ENCODE peak calls at places on chromosomes 6 and 20, in eight cellular contexts. One of them, this sample, is unnamed.

GRCh38 chr6:108684809-108685329 is 124.2 kb downstream of the FOXO3 start:
- DNase-seq in cardiac muscle cell: no peak
- DNase-seq in Panc1: no peak
- DNase-seq in GM20000: no peak
- DNase-seq in HepG2: no peak
- DNase-seq in CD14-positive monocyte: no peak
- DNase-seq in lower leg skin: peak; percentile 73
- DNase-seq in mesothelial cell of epicardium: no peak
- DNase-seq in this sample: no peak

GRCh38 chr20:36741072-36741471 is 4.8 kb downstream of the NDRG3 start:
- DNase-seq in cardiac muscle cell: no peak
- DNase-seq in Panc1: no peak
- DNase-seq in GM20000: no peak
- DNase-seq in HepG2: no peak
- DNase-seq in CD14-positive monocyte: no peak
- DNase-seq in lower leg skin: no peak
- DNase-seq in mesothelial cell of epicardium: no peak
- DNase-seq in this sample: no peak

GRCh38 chr20:61534346-61534745 is 282.3 kb downstream of the CDH4 start:
- DNase-seq in cardiac muscle cell: no peak
- DNase-seq in Panc1: no peak
- DNase-seq in GM20000: no peak
- DNase-seq in HepG2: no peak
- DNase-seq in CD14-positive monocyte: no peak
- DNase-seq in lower leg skin: no peak
- DNase-seq in mesothelial cell of epicardium: no peak
- DNase-seq in this sample: peak; percentile 66

GRCh38 chr6:30687659-30688431 is 1.4 kb upstream of the PPP1R18 start:
- DNase-seq in cardiac muscle cell: no peak
- DNase-seq in Panc1: no peak
- DNase-seq in GM20000: no peak
- DNase-seq in HepG2: no peak
- DNase-seq in CD14-positive monocyte: no peak
- DNase-seq in lower leg skin: no peak
- DNase-seq in mesothelial cell of epicardium: no peak
- DNase-seq in this sample: no peak

GRCh38 chr20:47703748-47704147 is 81.5 kb downstream of the SULF2 start:
- DNase-seq in cardiac muscle cell: no peak
- DNase-seq in Panc1: no peak
- DNase-seq in GM20000: no peak
- DNase-seq in HepG2: no peak
- DNase-seq in CD14-positive monocyte: no peak
- DNase-seq in lower leg skin: no peak
- DNase-seq in mesothelial cell of epicardium: no peak
- DNase-seq in this sample: no peak

GRCh38 chr20:59178983-59179595 is 15.5 kb downstream of the ZNF831 start:
- DNase-seq in cardiac muscle cell: no peak
- DNase-seq in Panc1: no peak
- DNase-seq in GM20000: no peak
- DNase-seq in HepG2: no peak
- DNase-seq in CD14-positive monocyte: no peak
- DNase-seq in lower leg skin: no peak
- DNase-seq in mesothelial cell of epicardium: no peak
- DNase-seq in this sample: peak; percentile 64

GRCh38 chr6:72817208-72817607 is 195.3 kb downstream of the KCNQ5 start:
- DNase-seq in cardiac muscle cell: no peak
- DNase-seq in Panc1: no peak
- DNase-seq in GM20000: no peak
- DNase-seq in HepG2: no peak
- DNase-seq in CD14-positive monocyte: no peak
- DNase-seq in lower leg skin: no peak
- DNase-seq in mesothelial cell of epicardium: no peak
- DNase-seq in this sample: no peak

GRCh38 chr6:34771727-34772126 is 14.4 kb downstream of the SNRPC start:
- DNase-seq in cardiac muscle cell: no peak
- DNase-seq in Panc1: no peak
- DNase-seq in GM20000: no peak
- DNase-seq in HepG2: no peak
- DNase-seq in CD14-positive monocyte: no peak
- DNase-seq in lower leg skin: no peak
- DNase-seq in mesothelial cell of epicardium: no peak
- DNase-seq in this sample: no peak

GRCh38 chr6:117232191-117232590 is 33.2 kb upstream of the VGLL2 start:
- DNase-seq in cardiac muscle cell: no peak
- DNase-seq in Panc1: no peak
- DNase-seq in GM20000: no peak
- DNase-seq in HepG2: no peak
- DNase-seq in CD14-positive monocyte: no peak
- DNase-seq in lower leg skin: no peak
- DNase-seq in mesothelial cell of epicardium: no peak
- DNase-seq in this sample: no peak

GRCh38 chr6:31763617-31763940 is 1.1 kb downstream of the SAPCD1 start:
- DNase-seq in cardiac muscle cell: no peak
- DNase-seq in Panc1: no peak
- DNase-seq in GM20000: no peak
- DNase-seq in HepG2: peak; percentile 68
- DNase-seq in CD14-positive monocyte: no peak
- DNase-seq in lower leg skin: no peak
- DNase-seq in mesothelial cell of epicardium: no peak
- DNase-seq in this sample: no peak

GRCh38 chr6:89268776-89269175 is 46.3 kb downstream of the GABRR2 start:
- DNase-seq in cardiac muscle cell: no peak
- DNase-seq in Panc1: no peak
- DNase-seq in GM20000: no peak
- DNase-seq in HepG2: no peak
- DNase-seq in CD14-positive monocyte: no peak
- DNase-seq in lower leg skin: no peak
- DNase-seq in mesothelial cell of epicardium: no peak
- DNase-seq in this sample: no peak

GRCh38 chr6:136613477-136613876 is 63.3 kb upstream of the MAP7 start:
- DNase-seq in cardiac muscle cell: no peak
- DNase-seq in Panc1: no peak
- DNase-seq in GM20000: no peak
- DNase-seq in HepG2: no peak
- DNase-seq in CD14-positive monocyte: no peak
- DNase-seq in lower leg skin: no peak
- DNase-seq in mesothelial cell of epicardium: no peak
- DNase-seq in this sample: no peak

GRCh38 chr6:113829702-113830058 is 27.5 kb upstream of the MARCKS start:
- DNase-seq in cardiac muscle cell: no peak
- DNase-seq in Panc1: no peak
- DNase-seq in GM20000: no peak
- DNase-seq in HepG2: no peak
- DNase-seq in CD14-positive monocyte: no peak
- DNase-seq in lower leg skin: no peak
- DNase-seq in mesothelial cell of epicardium: no peak
- DNase-seq in this sample: no peak

GRCh38 chr20:58703765-58704331 is 11.2 kb downstream of the NPEPL1 start:
- DNase-seq in cardiac muscle cell: no peak
- DNase-seq in Panc1: no peak
- DNase-seq in GM20000: no peak
- DNase-seq in HepG2: no peak
- DNase-seq in CD14-positive monocyte: no peak
- DNase-seq in lower leg skin: no peak
- DNase-seq in mesothelial cell of epicardium: peak; percentile 22
- DNase-seq in this sample: peak; percentile 35

GRCh38 chr6:39377530-39377929 is 55.0 kb upstream of the KCNK16 start:
- DNase-seq in cardiac muscle cell: peak; percentile 86
- DNase-seq in Panc1: no peak
- DNase-seq in GM20000: peak; percentile 45
- DNase-seq in HepG2: peak; percentile 33
- DNase-seq in CD14-positive monocyte: no peak
- DNase-seq in lower leg skin: no peak
- DNase-seq in mesothelial cell of epicardium: peak; percentile 66
- DNase-seq in this sample: no peak

GRCh38 chr6:7138921-7139358 is 31.2 kb downstream of the RREB1 start:
- DNase-seq in cardiac muscle cell: no peak
- DNase-seq in Panc1: no peak
- DNase-seq in GM20000: no peak
- DNase-seq in HepG2: peak; percentile 98
- DNase-seq in CD14-positive monocyte: no peak
- DNase-seq in lower leg skin: no peak
- DNase-seq in mesothelial cell of epicardium: no peak
- DNase-seq in this sample: no peak

GRCh38 chr6:44396968-44397367 is 9.5 kb downstream of the CDC5L start:
- DNase-seq in cardiac muscle cell: no peak
- DNase-seq in Panc1: no peak
- DNase-seq in GM20000: no peak
- DNase-seq in HepG2: no peak
- DNase-seq in CD14-positive monocyte: no peak
- DNase-seq in lower leg skin: no peak
- DNase-seq in mesothelial cell of epicardium: no peak
- DNase-seq in this sample: no peak

GRCh38 chr6:44399991-44400390 is 12.5 kb downstream of the CDC5L start:
- DNase-seq in cardiac muscle cell: no peak
- DNase-seq in Panc1: no peak
- DNase-seq in GM20000: no peak
- DNase-seq in HepG2: no peak
- DNase-seq in CD14-positive monocyte: no peak
- DNase-seq in lower leg skin: no peak
- DNase-seq in mesothelial cell of epicardium: no peak
- DNase-seq in this sample: no peak

GRCh38 chr6:44395501-44395900 is 8.0 kb downstream of the CDC5L start:
- DNase-seq in cardiac muscle cell: no peak
- DNase-seq in Panc1: no peak
- DNase-seq in GM20000: no peak
- DNase-seq in HepG2: no peak
- DNase-seq in CD14-positive monocyte: no peak
- DNase-seq in lower leg skin: no peak
- DNase-seq in mesothelial cell of epicardium: no peak
- DNase-seq in this sample: no peak

GRCh38 chr6:44400572-44400971 is 13.1 kb downstream of the CDC5L start:
- DNase-seq in cardiac muscle cell: no peak
- DNase-seq in Panc1: no peak
- DNase-seq in GM20000: no peak
- DNase-seq in HepG2: no peak
- DNase-seq in CD14-positive monocyte: no peak
- DNase-seq in lower leg skin: no peak
- DNase-seq in mesothelial cell of epicardium: no peak
- DNase-seq in this sample: no peak

DNA sequence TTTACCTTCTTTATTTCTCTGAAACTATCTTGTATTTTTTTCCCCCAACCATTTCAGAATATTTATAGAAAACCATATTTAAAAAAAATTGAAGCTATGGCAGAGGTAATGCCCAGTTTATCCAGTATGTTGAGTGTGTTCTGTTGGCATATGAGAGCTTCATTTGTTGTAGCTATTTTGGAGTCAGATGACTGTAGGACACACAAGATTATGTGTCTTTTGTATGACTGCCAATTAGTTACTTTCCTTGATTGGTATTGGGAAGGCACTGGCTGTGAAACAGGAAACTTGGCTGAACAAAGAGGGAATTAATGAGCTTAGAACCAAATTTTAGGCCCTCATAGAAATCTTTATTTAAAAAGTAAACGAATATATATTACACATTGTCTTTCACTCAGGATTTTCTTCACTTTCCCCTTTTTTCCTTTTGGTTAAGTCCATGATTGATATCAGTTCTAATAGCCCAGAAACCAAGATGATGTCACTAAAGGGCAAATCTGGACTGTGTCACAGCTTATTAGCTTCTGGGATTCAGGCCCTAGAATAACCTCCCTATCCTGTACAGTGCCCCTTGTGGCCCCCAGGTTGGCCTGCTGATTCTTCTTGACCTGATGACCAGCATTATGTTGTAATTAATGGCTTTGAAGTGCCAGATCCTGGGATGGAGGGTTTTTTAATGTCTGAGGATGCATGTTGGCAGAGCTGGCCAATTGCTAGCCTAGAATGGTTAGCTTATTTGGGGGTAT is 10.1 kb downstream of the CDC5L start:
- DNase-seq in cardiac muscle cell: no peak
- DNase-seq in Panc1: no peak
- DNase-seq in GM20000: no peak
- DNase-seq in HepG2: peak; percentile 37
- DNase-seq in CD14-positive monocyte: no peak
- DNase-seq in lower leg skin: no peak
- DNase-seq in mesothelial cell of epicardium: no peak
- DNase-seq in this sample: no peak
- TF ChIP-seq CTCF in cardiac muscle cell: no peak
- TF ChIP-seq CTCF in Panc1: peak; percentile 37
- TF ChIP-seq CTCF in GM20000: no peak
- TF ChIP-seq CTCF in HepG2: no peak
- TF ChIP-seq CTCF in CD14-positive monocyte: no peak
- TF ChIP-seq CTCF in lower leg skin: no peak
- TF ChIP-seq CTCF in mesothelial cell of epicardium: no peak
- TF ChIP-seq CTCF in this sample: no peak

DNA sequence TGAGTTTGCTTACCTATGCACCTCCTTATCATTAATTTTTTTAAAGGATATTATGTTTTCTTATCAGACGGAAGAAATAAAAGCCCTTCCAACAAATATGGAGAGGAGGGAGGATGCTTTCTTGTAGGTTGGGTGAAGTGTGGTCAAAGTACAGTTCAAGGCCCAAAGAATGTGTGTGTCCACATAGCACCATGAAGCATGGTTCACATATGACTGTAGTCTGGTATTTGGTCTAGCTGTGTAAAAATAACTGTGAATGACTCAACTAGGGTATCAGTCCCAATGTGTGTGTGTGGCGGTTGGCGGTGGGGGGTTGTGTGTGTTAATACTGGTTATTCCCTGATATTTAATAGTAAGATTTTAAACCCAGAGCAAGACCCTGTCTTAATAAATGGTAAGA is 212.7 kb downstream of the TMEM242 start:
- DNase-seq in cardiac muscle cell: no peak
- DNase-seq in Panc1: no peak
- DNase-seq in GM20000: no peak
- DNase-seq in HepG2: no peak
- DNase-seq in CD14-positive monocyte: no peak
- DNase-seq in lower leg skin: no peak
- DNase-seq in mesothelial cell of epicardium: no peak
- DNase-seq in this sample: no peak
- TF ChIP-seq CTCF in cardiac muscle cell: no peak
- TF ChIP-seq CTCF in Panc1: no peak
- TF ChIP-seq CTCF in GM20000: no peak
- TF ChIP-seq CTCF in HepG2: no peak
- TF ChIP-seq CTCF in CD14-positive monocyte: no peak
- TF ChIP-seq CTCF in lower leg skin: no peak
- TF ChIP-seq CTCF in mesothelial cell of epicardium: no peak
- TF ChIP-seq CTCF in this sample: no peak

GRCh38 chr6:165905744-165906143 is 242.7 kb upstream of the PDE10A start:
- DNase-seq in cardiac muscle cell: no peak
- DNase-seq in Panc1: no peak
- DNase-seq in GM20000: no peak
- DNase-seq in HepG2: no peak
- DNase-seq in CD14-positive monocyte: no peak
- DNase-seq in lower leg skin: no peak
- DNase-seq in mesothelial cell of epicardium: no peak
- DNase-seq in this sample: no peak
- TF ChIP-seq CTCF in cardiac muscle cell: no peak
- TF ChIP-seq CTCF in Panc1: no peak
- TF ChIP-seq CTCF in GM20000: no peak
- TF ChIP-seq CTCF in HepG2: no peak
- TF ChIP-seq CTCF in CD14-positive monocyte: no peak
- TF ChIP-seq CTCF in lower leg skin: no peak
- TF ChIP-seq CTCF in mesothelial cell of epicardium: no peak
- TF ChIP-seq CTCF in this sample: no peak

DNA sequence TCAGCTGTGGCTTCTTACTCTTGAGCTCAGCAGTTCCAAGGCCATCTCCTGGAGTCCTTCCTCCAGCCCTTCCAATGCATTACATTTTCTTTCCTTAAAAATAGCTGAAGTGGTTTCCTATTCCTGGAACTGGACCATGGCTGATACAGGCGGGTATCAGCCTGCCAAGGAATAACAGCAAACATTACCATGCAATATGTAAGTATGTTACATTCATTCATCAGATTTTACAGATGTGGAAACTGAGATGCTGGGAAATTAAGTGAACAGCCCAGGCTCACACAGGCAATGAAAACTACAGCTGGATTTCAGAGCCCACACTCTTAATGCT is 100.4 kb downstream of the NRN1 start:
- DNase-seq in cardiac muscle cell: no peak
- DNase-seq in Panc1: no peak
- DNase-seq in GM20000: no peak
- DNase-seq in HepG2: no peak
- DNase-seq in CD14-positive monocyte: no peak
- DNase-seq in lower leg skin: no peak
- DNase-seq in mesothelial cell of epicardium: no peak
- DNase-seq in this sample: no peak
- TF ChIP-seq CTCF in cardiac muscle cell: no peak
- TF ChIP-seq CTCF in Panc1: no peak
- TF ChIP-seq CTCF in GM20000: no peak
- TF ChIP-seq CTCF in HepG2: no peak
- TF ChIP-seq CTCF in CD14-positive monocyte: no peak
- TF ChIP-seq CTCF in lower leg skin: no peak
- TF ChIP-seq CTCF in mesothelial cell of epicardium: no peak
- TF ChIP-seq CTCF in this sample: no peak